ENCODE peak calls at places on chromosomes 16 and 17, in four cellular contexts. Q is K562, H is HepG2, R is GM12878. Z is an unnamed sample.

GRCh38 chr16:55478827-55479559 is at the start of gene MMP2:
- DNase-seq in R (no peak), Q (no peak), H (no peak), Z (peak)

GRCh38 chr16:88681709-88682451 is 4.4 kb downstream of the SNAI3 start:
- DNase-seq in R (peak), Q (no peak), H (no peak), Z (peak)

GRCh38 chr17:34177642-34178041 is 77.4 kb upstream of the CCL2 start:
- DNase-seq in Q (no peak), R (no peak), H (no peak), Z (no peak)

GRCh38 chr17:49454050-49454449 is 39.4 kb upstream of the PHB1 start:
- DNase-seq in H (peak), Q (no peak), R (no peak), Z (no peak)

GRCh38 chr16:15574614-15574948 is 68.4 kb downstream of the MARF1 start:
- DNase-seq in Q (no peak), R (no peak), H (no peak), Z (no peak)

GRCh38 chr17:29005936-29006438 is at the start of gene SEZ6:
- DNase-seq in Q (peak), R (no peak), H (peak), Z (peak)

GRCh38 chr17:63760771-63761539 is 12.4 kb downstream of the CCDC47 start:
- DNase-seq in R (no peak), H (no peak), Q (no peak), Z (no peak)

GRCh38 chr16:57470683-57471082 is 8.2 kb downstream of the POLR2C start:
- DNase-seq in H (no peak), R (no peak), Q (no peak), Z (peak)

GRCh38 chr17:45332989-45333701 is 16.3 kb upstream of the MAP3K14 start:
- DNase-seq in R (no peak), Q (peak), H (no peak), Z (no peak)

GRCh38 chr16:8855972-8856371 is 12.8 kb downstream of the CARHSP1 start:
- DNase-seq in H (no peak), Q (no peak), R (no peak), Z (no peak)

GRCh38 chr16:69087161-69087581 is 18.3 kb upstream of the HAS3 start:
- DNase-seq in R (no peak), H (no peak), Q (no peak), Z (no peak)

GRCh38 chr17:3526971-3527370 is 30.6 kb downstream of the TRPV3 start:
- DNase-seq in Q (no peak), R (no peak), H (no peak), Z (no peak)

GRCh38 chr17:81251943-81252301 is 12.8 kb downstream of the NDUFAF8 start:
- DNase-seq in Q (no peak), R (no peak), H (no peak), Z (no peak)

GRCh38 chr17:37605813-37606505 is 3.3 kb downstream of the SYNRG start:
- DNase-seq in R (no peak), H (no peak), Q (no peak), Z (no peak)

GRCh38 chr17:83194189-83194565 is 114.8 kb downstream of the METRNL start:
- DNase-seq in R (no peak), Q (no peak), H (no peak), Z (no peak)

GRCh38 chr16:5634781-5635180 is 537.2 kb upstream of the EEF2KMT start:
- DNase-seq in Q (peak), R (no peak), H (no peak), Z (no peak)

GRCh38 chr16:19410435-19411153 is 7.1 kb upstream of the TMC5 start:
- DNase-seq in H (no peak), R (no peak), Q (no peak), Z (peak)

GRCh38 chr17:4759776-4760236 is 11.9 kb upstream of the TM4SF5 start:
- DNase-seq in Q (peak), R (no peak), H (peak), Z (no peak)

DNA sequence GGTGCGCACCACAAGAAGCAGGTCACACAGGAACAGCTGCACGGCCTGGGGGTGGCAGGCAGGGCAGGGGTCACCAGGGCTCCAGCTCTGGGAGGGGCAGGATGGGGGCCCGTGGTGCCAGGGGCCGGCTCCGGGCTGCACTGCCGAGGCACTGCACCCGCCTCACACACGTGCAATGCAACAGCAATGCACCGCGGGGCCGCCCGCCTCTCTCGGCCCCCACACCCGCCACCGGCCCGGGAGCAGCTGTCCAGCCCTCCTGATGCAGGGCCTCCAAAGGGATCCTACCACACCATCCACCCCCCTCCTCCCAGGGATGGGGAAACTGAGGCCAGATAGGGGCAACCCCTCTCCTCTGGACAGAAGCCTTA is 23.1 kb downstream of the SREBF1 start:
- DNase-seq in H (no peak), R (no peak), Q (no peak), Z (no peak)
- TF ChIP-seq YY1 in H (no peak), R (no peak), Q (no peak), Z (no peak)

GRCh38 chr16:58970775-58971174 is 236.7 kb upstream of the GOT2 start:
- DNase-seq in Q (no peak), H (no peak), R (no peak), Z (no peak)
- TF ChIP-seq MXI1 in Q (no peak), H (no peak), R (no peak), Z (no peak)

DNA sequence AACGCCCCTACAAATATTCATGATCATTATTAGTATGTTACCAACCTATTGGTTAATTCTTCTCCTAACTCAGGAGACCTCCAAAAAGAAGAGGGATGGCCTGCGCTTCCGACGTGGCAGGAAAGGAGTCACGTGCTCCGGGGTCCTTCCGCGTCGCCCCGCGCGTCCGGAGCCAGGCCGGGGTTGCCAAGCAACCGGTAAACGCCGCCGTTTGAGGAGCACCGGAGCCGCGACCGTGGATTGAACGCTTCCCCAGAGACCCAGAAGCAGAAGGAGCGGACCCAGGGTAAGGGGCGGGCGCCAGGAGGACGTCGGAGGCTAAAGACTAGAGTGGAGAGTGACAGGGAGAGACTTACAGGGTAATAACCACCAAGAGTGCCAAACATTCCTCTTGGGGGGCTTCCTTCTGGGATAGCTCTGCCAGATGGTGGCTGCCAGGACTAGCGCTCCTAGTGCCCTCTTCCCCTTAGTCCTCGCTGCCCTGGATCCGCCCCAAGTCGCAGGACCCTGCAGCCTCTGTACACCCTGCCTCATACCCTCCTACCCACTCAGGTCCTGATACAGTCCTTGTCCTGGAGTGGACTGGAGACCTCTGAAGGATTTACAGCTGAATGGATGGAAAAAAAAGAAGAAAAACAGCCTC is at the start of gene DNAI2:
- DNase-seq in R (no peak), H (no peak), Q (no peak), Z (peak)
- TF ChIP-seq YY1 in R (no peak), H (no peak), Q (no peak), Z (no peak)

GRCh38 chr16:86457621-86458456 is 52.5 kb upstream of the FOXF1 start:
- DNase-seq in H (no peak), Q (no peak), R (no peak), Z (no peak)

GRCh38 chr16:86452451-86452850 is 57.9 kb upstream of the FOXF1 start:
- DNase-seq in Q (no peak), R (no peak), H (no peak), Z (no peak)

GRCh38 chr16:86455116-86455515 is 55.2 kb upstream of the FOXF1 start:
- DNase-seq in H (no peak), Q (no peak), R (no peak), Z (no peak)

GRCh38 chr16:86458457-86458777 is 51.9 kb upstream of the FOXF1 start:
- DNase-seq in R (no peak), H (no peak), Q (no peak), Z (no peak)

DNA sequence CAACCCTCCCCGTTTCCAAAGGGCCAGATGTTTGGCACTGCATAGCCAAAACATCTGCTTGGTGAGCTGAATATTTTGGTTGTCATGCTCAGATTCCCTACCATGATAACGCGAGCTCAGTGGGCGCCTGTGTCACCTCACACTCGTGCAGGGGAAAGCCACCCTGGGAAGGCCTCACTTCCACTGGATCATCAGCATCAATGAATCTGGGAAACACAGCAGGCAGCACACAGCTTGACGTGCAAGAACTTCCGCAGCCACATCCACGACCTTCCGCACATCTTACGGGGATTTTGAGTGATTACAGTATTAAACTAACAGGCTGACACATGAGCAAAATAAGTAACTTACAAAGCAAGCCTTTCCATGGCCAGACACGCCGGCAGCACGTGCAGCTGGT is 54.7 kb upstream of the FOXF1 start:
- DNase-seq in Q (no peak), H (no peak), R (no peak), Z (no peak)
- TF ChIP-seq MXI1 in Q (no peak), H (no peak), R (no peak), Z (no peak)

DNA sequence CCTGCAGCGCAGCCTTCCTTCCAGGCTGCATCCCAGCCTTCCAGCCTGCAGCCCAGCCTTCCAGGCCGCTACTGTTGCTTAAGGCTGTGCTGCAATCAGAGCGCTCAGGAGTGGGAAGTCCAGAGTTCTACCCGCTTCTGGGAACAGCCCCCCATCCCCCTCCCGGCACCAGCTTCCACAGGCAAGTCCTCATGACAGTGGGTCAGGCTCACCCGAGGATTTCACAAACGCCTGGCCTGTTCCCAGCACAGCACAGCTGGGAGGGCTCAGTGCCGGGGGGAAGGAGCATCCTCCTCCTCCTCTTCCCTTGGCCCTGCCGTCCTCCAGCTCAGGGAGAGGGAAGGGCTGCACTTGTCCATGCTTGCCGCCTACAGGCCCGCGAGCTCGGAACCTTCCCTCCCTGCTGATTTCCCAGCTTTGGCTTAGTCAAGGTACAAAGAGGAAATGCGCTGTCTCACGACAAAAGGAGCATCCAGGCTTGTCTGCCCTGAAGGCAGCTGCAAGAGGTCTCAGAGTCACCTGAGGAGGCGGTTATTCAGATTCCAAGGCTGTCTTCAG is 8.3 kb downstream of the SOCS3 start:
- DNase-seq in H (peak), Q (no peak), R (no peak), Z (no peak)
- TF ChIP-seq YY1 in H (no peak), Q (no peak), R (no peak), Z (no peak)

GRCh38 chr17:1580979-1581676 is 18.5 kb upstream of the PITPNA start:
- DNase-seq in R (no peak), H (no peak), Q (no peak), Z (no peak)
- TF ChIP-seq MXI1 in R (no peak), H (no peak), Q (no peak), Z (no peak)

GRCh38 chr16:89720859-89721643 is at the start of the genes VPS9D1 and ZNF276:
- DNase-seq in H (peak), Q (peak), R (no peak), Z (peak)

GRCh38 chr16:89722392-89723278 is 1.3 kb downstream of the ZNF276 start:
- DNase-seq in Q (peak), R (no peak), H (no peak), Z (no peak)

GRCh38 chr16:89720520-89720858 is 209 bp downstream of the VPS9D1 start:
- DNase-seq in R (no peak), Q (no peak), H (peak), Z (peak)

GRCh38 chr16:89721644-89722391 is 481 bp downstream of the ZNF276 start:
- DNase-seq in R (no peak), H (no peak), Q (peak), Z (peak)

GRCh38 chr16:89723279-89724250 is 2.2 kb downstream of the ZNF276 start:
- DNase-seq in Q (no peak), H (no peak), R (no peak), Z (peak)
- TF ChIP-seq YY1 in Q (no peak), H (no peak), R (no peak), Z (no peak)

GRCh38 chr16:62978451-62978850 is 942.2 kb upstream of the CDH8 start:
- DNase-seq in Q (no peak), R (no peak), H (no peak), Z (no peak)

DNA sequence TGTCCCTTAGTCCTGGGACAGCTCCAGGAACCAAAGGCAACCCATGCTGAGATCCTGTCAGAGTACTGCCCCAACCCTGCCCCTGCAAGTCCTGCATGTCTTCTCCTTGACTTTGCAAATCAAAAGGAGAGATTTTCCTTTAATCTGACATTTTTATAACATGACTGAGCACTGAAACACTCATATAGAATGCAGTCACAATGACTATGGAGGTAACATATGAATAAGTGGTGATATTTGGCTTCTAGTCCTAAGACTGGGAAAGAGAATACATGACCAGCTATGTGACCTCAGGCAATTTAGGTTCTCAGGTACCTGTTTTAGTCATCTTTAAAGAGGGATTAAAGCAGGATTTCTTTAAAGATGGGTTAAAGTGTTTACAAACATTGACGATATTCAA is 941.6 kb upstream of the CDH8 start:
- DNase-seq in R (no peak), Q (no peak), H (no peak), Z (no peak)
- TF ChIP-seq MXI1 in R (no peak), Q (no peak), H (no peak), Z (no peak)

Z was measured in SK-N-SH.